ENCODE peak calls at places on chromosomes 16 and 17, in eight cellular contexts. One of them, this sample, is unnamed.

GRCh38 chr17:9386401-9386800 is 189.2 kb downstream of the STX8 start:
- DNase-seq in cerebellar cortex: no peak
- DNase-seq in posterior cingulate gyrus: no peak
- DNase-seq in D721Med: no peak
- DNase-seq in iris pigment epithelial cell: no peak
- DNase-seq in B cell: no peak
- DNase-seq in stimulated activated CD4-positive, alpha-beta T cell treated with anti-CD3 and anti-CD28 coated beads, Interleukin-1b, Interleukin-23, amount 100 ng/mL, for 24 hours: no peak
- DNase-seq in activated CD4-positive, alpha-beta memory T cell treated with anti-CD3 and anti-CD28 coated beads, Interleukin-2, amount 10 ng/mL, durations not matched to agents 7 days and 5 days: no peak
- DNase-seq in this sample: no peak

GRCh38 chr17:59287452-59287851 is 44.0 kb upstream of the YPEL2 start:
- DNase-seq in posterior cingulate gyrus: no peak
- DNase-seq in D721Med: no peak
- DNase-seq in B cell: no peak
- DNase-seq in iris pigment epithelial cell: peak; percentile 53
- DNase-seq in activated CD4-positive, alpha-beta memory T cell treated with anti-CD3 and anti-CD28 coated beads, Interleukin-2, amount 10 ng/mL, durations not matched to agents 7 days and 5 days: peak; percentile 16
- DNase-seq in cerebellar cortex: no peak
- DNase-seq in stimulated activated CD4-positive, alpha-beta T cell treated with anti-CD3 and anti-CD28 coated beads, Interleukin-1b, Interleukin-23, amount 100 ng/mL, for 24 hours: no peak
- DNase-seq in this sample: no peak

GRCh38 chr16:4882261-4882632 is 35.0 kb downstream of the UBN1 start:
- DNase-seq in activated CD4-positive, alpha-beta memory T cell treated with anti-CD3 and anti-CD28 coated beads, Interleukin-2, amount 10 ng/mL, durations not matched to agents 7 days and 5 days: no peak
- DNase-seq in posterior cingulate gyrus: no peak
- DNase-seq in stimulated activated CD4-positive, alpha-beta T cell treated with anti-CD3 and anti-CD28 coated beads, Interleukin-1b, Interleukin-23, amount 100 ng/mL, for 24 hours: no peak
- DNase-seq in iris pigment epithelial cell: no peak
- DNase-seq in B cell: no peak
- DNase-seq in D721Med: no peak
- DNase-seq in cerebellar cortex: no peak
- DNase-seq in this sample: no peak

GRCh38 chr16:84532299-84532724 is 27.9 kb upstream of the MEAK7 start:
- DNase-seq in activated CD4-positive, alpha-beta memory T cell treated with anti-CD3 and anti-CD28 coated beads, Interleukin-2, amount 10 ng/mL, durations not matched to agents 7 days and 5 days: no peak
- DNase-seq in cerebellar cortex: peak; percentile 74
- DNase-seq in B cell: no peak
- DNase-seq in stimulated activated CD4-positive, alpha-beta T cell treated with anti-CD3 and anti-CD28 coated beads, Interleukin-1b, Interleukin-23, amount 100 ng/mL, for 24 hours: no peak
- DNase-seq in D721Med: no peak
- DNase-seq in iris pigment epithelial cell: peak; percentile 90
- DNase-seq in posterior cingulate gyrus: peak; percentile 73
- DNase-seq in this sample: peak; percentile 44

GRCh38 chr16:10668322-10669045 is 26.2 kb downstream of the TEKT5 start:
- DNase-seq in cerebellar cortex: peak; percentile 11
- DNase-seq in stimulated activated CD4-positive, alpha-beta T cell treated with anti-CD3 and anti-CD28 coated beads, Interleukin-1b, Interleukin-23, amount 100 ng/mL, for 24 hours: no peak
- DNase-seq in posterior cingulate gyrus: peak; percentile 83
- DNase-seq in D721Med: peak; percentile 35
- DNase-seq in iris pigment epithelial cell: peak; percentile 15
- DNase-seq in activated CD4-positive, alpha-beta memory T cell treated with anti-CD3 and anti-CD28 coated beads, Interleukin-2, amount 10 ng/mL, durations not matched to agents 7 days and 5 days: peak; percentile 29
- DNase-seq in B cell: no peak
- DNase-seq in this sample: no peak

GRCh38 chr16:64892843-64893242 is 229.0 kb downstream of the CDH11 start:
- DNase-seq in cerebellar cortex: no peak
- DNase-seq in activated CD4-positive, alpha-beta memory T cell treated with anti-CD3 and anti-CD28 coated beads, Interleukin-2, amount 10 ng/mL, durations not matched to agents 7 days and 5 days: no peak
- DNase-seq in posterior cingulate gyrus: no peak
- DNase-seq in B cell: no peak
- DNase-seq in stimulated activated CD4-positive, alpha-beta T cell treated with anti-CD3 and anti-CD28 coated beads, Interleukin-1b, Interleukin-23, amount 100 ng/mL, for 24 hours: no peak
- DNase-seq in D721Med: no peak
- DNase-seq in iris pigment epithelial cell: peak; percentile 89
- DNase-seq in this sample: no peak

GRCh38 chr17:48037036-48037881 is at the start of gene COPZ2:
- DNase-seq in cerebellar cortex: no peak
- DNase-seq in B cell: peak; percentile 86
- DNase-seq in posterior cingulate gyrus: peak; percentile 80
- DNase-seq in stimulated activated CD4-positive, alpha-beta T cell treated with anti-CD3 and anti-CD28 coated beads, Interleukin-1b, Interleukin-23, amount 100 ng/mL, for 24 hours: no peak
- DNase-seq in activated CD4-positive, alpha-beta memory T cell treated with anti-CD3 and anti-CD28 coated beads, Interleukin-2, amount 10 ng/mL, durations not matched to agents 7 days and 5 days: peak; percentile 75
- DNase-seq in D721Med: no peak
- DNase-seq in iris pigment epithelial cell: peak; percentile 47
- DNase-seq in this sample: no peak

GRCh38 chr16:65833171-65833871 is 533.2 kb upstream of the CDH5 start:
- DNase-seq in stimulated activated CD4-positive, alpha-beta T cell treated with anti-CD3 and anti-CD28 coated beads, Interleukin-1b, Interleukin-23, amount 100 ng/mL, for 24 hours: no peak
- DNase-seq in posterior cingulate gyrus: no peak
- DNase-seq in B cell: no peak
- DNase-seq in D721Med: no peak
- DNase-seq in cerebellar cortex: no peak
- DNase-seq in activated CD4-positive, alpha-beta memory T cell treated with anti-CD3 and anti-CD28 coated beads, Interleukin-2, amount 10 ng/mL, durations not matched to agents 7 days and 5 days: no peak
- DNase-seq in iris pigment epithelial cell: peak; percentile 74
- DNase-seq in this sample: no peak

GRCh38 chr16:50304467-50305440 is 38.4 kb downstream of the ADCY7 start:
- DNase-seq in posterior cingulate gyrus: peak; percentile 72
- DNase-seq in activated CD4-positive, alpha-beta memory T cell treated with anti-CD3 and anti-CD28 coated beads, Interleukin-2, amount 10 ng/mL, durations not matched to agents 7 days and 5 days: no peak
- DNase-seq in stimulated activated CD4-positive, alpha-beta T cell treated with anti-CD3 and anti-CD28 coated beads, Interleukin-1b, Interleukin-23, amount 100 ng/mL, for 24 hours: no peak
- DNase-seq in iris pigment epithelial cell: no peak
- DNase-seq in D721Med: no peak
- DNase-seq in cerebellar cortex: no peak
- DNase-seq in B cell: no peak
- DNase-seq in this sample: no peak

GRCh38 chr17:27879987-27880608 is 13.1 kb downstream of the LYRM9 start:
- DNase-seq in cerebellar cortex: peak; percentile 86
- DNase-seq in posterior cingulate gyrus: peak; percentile 96
- DNase-seq in activated CD4-positive, alpha-beta memory T cell treated with anti-CD3 and anti-CD28 coated beads, Interleukin-2, amount 10 ng/mL, durations not matched to agents 7 days and 5 days: peak; percentile 77
- DNase-seq in stimulated activated CD4-positive, alpha-beta T cell treated with anti-CD3 and anti-CD28 coated beads, Interleukin-1b, Interleukin-23, amount 100 ng/mL, for 24 hours: peak; percentile 42
- DNase-seq in D721Med: peak; percentile 77
- DNase-seq in iris pigment epithelial cell: peak; percentile 58
- DNase-seq in B cell: peak; percentile 75
- DNase-seq in this sample: peak; percentile 87

GRCh38 chr16:15034266-15035162 is 21.4 kb downstream of the NTAN1 start:
- DNase-seq in activated CD4-positive, alpha-beta memory T cell treated with anti-CD3 and anti-CD28 coated beads, Interleukin-2, amount 10 ng/mL, durations not matched to agents 7 days and 5 days: no peak
- DNase-seq in iris pigment epithelial cell: no peak
- DNase-seq in stimulated activated CD4-positive, alpha-beta T cell treated with anti-CD3 and anti-CD28 coated beads, Interleukin-1b, Interleukin-23, amount 100 ng/mL, for 24 hours: no peak
- DNase-seq in D721Med: no peak
- DNase-seq in B cell: no peak
- DNase-seq in posterior cingulate gyrus: peak; percentile 90
- DNase-seq in cerebellar cortex: no peak
- DNase-seq in this sample: no peak

GRCh38 chr16:50244504-50245416 is 21.6 kb upstream of the ADCY7 start:
- DNase-seq in posterior cingulate gyrus: no peak
- DNase-seq in iris pigment epithelial cell: no peak
- DNase-seq in cerebellar cortex: no peak
- DNase-seq in stimulated activated CD4-positive, alpha-beta T cell treated with anti-CD3 and anti-CD28 coated beads, Interleukin-1b, Interleukin-23, amount 100 ng/mL, for 24 hours: no peak
- DNase-seq in activated CD4-positive, alpha-beta memory T cell treated with anti-CD3 and anti-CD28 coated beads, Interleukin-2, amount 10 ng/mL, durations not matched to agents 7 days and 5 days: no peak
- DNase-seq in B cell: no peak
- DNase-seq in D721Med: no peak
- DNase-seq in this sample: no peak

GRCh38 chr17:10073026-10073425 is 125.4 kb downstream of the GAS7 start:
- DNase-seq in activated CD4-positive, alpha-beta memory T cell treated with anti-CD3 and anti-CD28 coated beads, Interleukin-2, amount 10 ng/mL, durations not matched to agents 7 days and 5 days: no peak
- DNase-seq in posterior cingulate gyrus: peak; percentile 71
- DNase-seq in stimulated activated CD4-positive, alpha-beta T cell treated with anti-CD3 and anti-CD28 coated beads, Interleukin-1b, Interleukin-23, amount 100 ng/mL, for 24 hours: no peak
- DNase-seq in D721Med: no peak
- DNase-seq in cerebellar cortex: no peak
- DNase-seq in B cell: no peak
- DNase-seq in iris pigment epithelial cell: no peak
- DNase-seq in this sample: no peak

GRCh38 chr16:70644763-70645597 is 1.4 kb upstream of the IL34 start:
- DNase-seq in stimulated activated CD4-positive, alpha-beta T cell treated with anti-CD3 and anti-CD28 coated beads, Interleukin-1b, Interleukin-23, amount 100 ng/mL, for 24 hours: no peak
- DNase-seq in iris pigment epithelial cell: no peak
- DNase-seq in cerebellar cortex: no peak
- DNase-seq in D721Med: no peak
- DNase-seq in activated CD4-positive, alpha-beta memory T cell treated with anti-CD3 and anti-CD28 coated beads, Interleukin-2, amount 10 ng/mL, durations not matched to agents 7 days and 5 days: no peak
- DNase-seq in B cell: no peak
- DNase-seq in posterior cingulate gyrus: peak; percentile 36
- DNase-seq in this sample: no peak

GRCh38 chr17:42275527-42276358 is 448 bp downstream of the STAT5B start:
- DNase-seq in cerebellar cortex: no peak
- DNase-seq in posterior cingulate gyrus: peak; percentile 81
- DNase-seq in activated CD4-positive, alpha-beta memory T cell treated with anti-CD3 and anti-CD28 coated beads, Interleukin-2, amount 10 ng/mL, durations not matched to agents 7 days and 5 days: peak; percentile 37
- DNase-seq in stimulated activated CD4-positive, alpha-beta T cell treated with anti-CD3 and anti-CD28 coated beads, Interleukin-1b, Interleukin-23, amount 100 ng/mL, for 24 hours: no peak
- DNase-seq in D721Med: no peak
- DNase-seq in B cell: no peak
- DNase-seq in iris pigment epithelial cell: peak; percentile 44
- DNase-seq in this sample: no peak

This sample was measured in cerebellum.